ENCODE peak calls at places on chromosome 10, in eight cellular contexts. A is NCI-H1092 treated with DMSO at 0.1 percent for 48 hours; B is GM04504; S is activated gamma-delta T cell treated with Interleukin-2 at 50 U/mL for 16 hours; G is stimulated activated CD4-positive, alpha-beta T cell treated with anti-CD3 and anti-CD28 coated beads, TNF-alpha, amount 100 ng/mL, for 24 hours; Q is progenitor cell of endocrine pancreas; U is activated T-cell treated with anti-CD3 and anti-CD28 coated beads for 24 hours; I is head of caudate nucleus. X is an unnamed sample.

GRCh38 chr10:72735288-72735926 is 43.5 kb downstream of the MCU start:
- DNase-seq in G (no peak), A (no peak), B (no peak), Q (no peak), I (no peak), S (no peak), U (no peak), X (no peak)

GRCh38 chr10:86152354-86152753 is 214.2 kb downstream of the GRID1 start:
- DNase-seq in G (no peak), B (no peak), Q (no peak), I (no peak), U (no peak), S (no peak), A (no peak), X (no peak)

GRCh38 chr10:31940839-31941653 is 12.4 kb upstream of the ARHGAP12 start:
- DNase-seq in B (peak), G (no peak), U (no peak), S (no peak), A (no peak), I (peak), Q (no peak), X (no peak)

GRCh38 chr10:74981831-74982633 is 129.4 kb upstream of the SAMD8 start:
- DNase-seq in I (no peak), U (no peak), S (no peak), A (peak), G (no peak), B (no peak), Q (no peak), X (peak)

GRCh38 chr10:60480865-60481563 is 91.3 kb upstream of the ANK3 start:
- DNase-seq in U (no peak), G (no peak), I (peak), S (no peak), Q (no peak), B (peak), A (no peak), X (no peak)

GRCh38 chr10:113820507-113820906 is 33.4 kb downstream of the DCLRE1A start:
- DNase-seq in S (no peak), Q (no peak), B (no peak), I (no peak), U (no peak), G (no peak), A (no peak), X (peak)

GRCh38 chr10:31001740-31002139 is 29.9 kb downstream of the ZNF438 start:
- DNase-seq in Q (no peak), S (no peak), G (no peak), I (no peak), U (no peak), B (no peak), A (no peak), X (no peak)

GRCh38 chr10:99682752-99683151 is 23.4 kb downstream of the ENTPD7 start:
- DNase-seq in I (no peak), G (no peak), Q (no peak), U (no peak), A (no peak), S (no peak), B (no peak), X (no peak)

GRCh38 chr10:77160679-77161078 is 476.9 kb downstream of the KCNMA1 start:
- DNase-seq in I (no peak), Q (no peak), A (peak), U (no peak), S (no peak), B (peak), G (no peak), X (no peak)

GRCh38 chr10:77223532-77224460 is 413.8 kb downstream of the KCNMA1 start:
- DNase-seq in G (no peak), B (no peak), U (no peak), Q (no peak), A (no peak), I (no peak), S (no peak), X (no peak)

GRCh38 chr10:104029528-104029875 is 56.2 kb downstream of the COL17A1 start:
- DNase-seq in G (no peak), I (peak), U (no peak), A (no peak), B (no peak), Q (no peak), S (no peak), X (no peak)